ENCODE peak calls at places on chromosomes 4 and X, in six cellular contexts. D is HCT116, Q is esophagus squamous epithelium, U is tibial artery, W is H9, T is transverse colon. R is an unnamed sample. For H3K27me3, the result is how much of the 10 kb centered on the place peaks cover.

GRCh38 chr4:26558166-26558895 is 25.6 kb upstream of the TBC1D19 start:
- DNase-seq in D (no peak), Q (no peak), U (no peak), W (no peak), T (no peak), R (no peak)

GRCh38 chrX:129808829-129809745 is 29.3 kb downstream of the SASH3 start:
- DNase-seq in D (no peak), Q (no peak), U (no peak), W (no peak), T (no peak), R (no peak)

GRCh38 chr4:26459054-26459755 is 31.1 kb downstream of the CCKAR start:
- DNase-seq in D (peak), Q (no peak), U (no peak), W (no peak), T (no peak), R (no peak)

GRCh38 chr4:155179216-155179615 is 29.2 kb upstream of the NPY2R start:
- DNase-seq in D (peak), Q (no peak), U (no peak), W (no peak), T (no peak), R (no peak)

GRCh38 chr4:24753519-24753918 is 41.9 kb upstream of the SOD3 start:
- DNase-seq in D (no peak), Q (no peak), U (no peak), W (no peak), T (no peak), R (no peak)

GRCh38 chrX:30831082-30831481 is 58.0 kb downstream of the TAB3 start:
- DNase-seq in D (no peak), Q (no peak), U (no peak), W (no peak), T (no peak), R (no peak)

GRCh38 chr4:1895971-1896657 is 24.9 kb downstream of the NSD2 start:
- DNase-seq in D (no peak), Q (no peak), U (no peak), W (no peak), T (no peak), R (no peak)

GRCh38 chrX:150856785-150857184 is 41.7 kb downstream of the CD99L2 start:
- DNase-seq in D (no peak), Q (no peak), U (no peak), W (no peak), T (no peak), R (no peak)

GRCh38 chr4:899556-899906 is 32.6 kb downstream of the GAK start:
- DNase-seq in D (no peak), Q (no peak), U (no peak), W (no peak), T (no peak), R (no peak)

GRCh38 chr4:108351806-108352205 is 183.1 kb upstream of the LEF1 start:
- DNase-seq in D (no peak), Q (no peak), U (no peak), W (no peak), T (no peak), R (no peak)

GRCh38 chrX:102863735-102864134 is 73.3 kb upstream of the RAB40AL start:
- DNase-seq in D (peak), Q (no peak), U (peak), W (peak), T (peak), R (peak)

GRCh38 chr4:137997496-137997895 is 244.7 kb downstream of the SLC7A11 start:
- DNase-seq in D (no peak), Q (no peak), U (no peak), W (no peak), T (no peak), R (no peak)

GRCh38 chrX:617401-617800 is 13.2 kb upstream of the SHOX start:
- DNase-seq in D (no peak), Q (no peak), U (no peak), W (no peak), T (no peak), R (no peak)

GRCh38 chr4:168560184-168560834 is 63.5 kb downstream of the PALLD start:
- DNase-seq in D (no peak), Q (no peak), U (no peak), W (no peak), T (no peak), R (no peak)

GRCh38 chr4:141599853-141600252 is 36.5 kb upstream of the IL15 start:
- DNase-seq in D (no peak), Q (no peak), U (no peak), W (no peak), T (no peak), R (no peak)

GRCh38 chr4:138834029-138834428 is 181.6 kb upstream of the NOCT start:
- DNase-seq in D (no peak), Q (no peak), U (no peak), W (no peak), T (no peak), R (no peak)

GRCh38 chr4:8177956-8178355 is 19.3 kb upstream of the ABLIM2 start:
- DNase-seq in D (no peak), Q (no peak), U (no peak), W (no peak), T (no peak), R (no peak)

GRCh38 chr4:106809083-106809482 is 227.0 kb downstream of the DKK2 start:
- DNase-seq in D (peak), Q (no peak), U (no peak), W (no peak), T (no peak), R (no peak)

GRCh38 chrX:56233682-56234081 is 1.5 kb downstream of the KLF8 start:
- DNase-seq in D (peak), Q (no peak), U (peak), W (peak), T (peak), R (no peak)

GRCh38 chrX:7603387-7603786 is 239.6 kb upstream of the VCX start:
- DNase-seq in D (no peak), Q (no peak), U (no peak), W (no peak), T (no peak), R (no peak)

GRCh38 chrX:47156611-47157520 is 11.8 kb downstream of the RBM10 start:
- DNase-seq in D (no peak), Q (no peak), U (no peak), W (no peak), T (no peak), R (no peak)

GRCh38 chr4:24781999-24782745 is 13.2 kb upstream of the SOD3 start:
- DNase-seq in D (no peak), Q (no peak), U (no peak), W (no peak), T (no peak), R (no peak)

GRCh38 chr4:53914313-53915016 is 149.9 kb downstream of the CHIC2 start:
- DNase-seq in D (no peak), Q (no peak), U (peak), W (no peak), T (no peak), R (no peak)

GRCh38 chr4:78131403-78131802 is 74.3 kb downstream of the FRAS1 start:
- DNase-seq in D (no peak), Q (no peak), U (no peak), W (no peak), T (no peak), R (no peak)

GRCh38 chr4:133095591-133095990 is 53.5 kb upstream of the PCDH10 start:
- DNase-seq in D (no peak), Q (no peak), U (no peak), W (no peak), T (no peak), R (no peak)

GRCh38 chr4:66688674-66689073 is 856.6 kb downstream of the CENPC start:
- DNase-seq in D (no peak), Q (no peak), U (no peak), W (no peak), T (no peak), R (no peak)

GRCh38 chrX:40784516-40785151 is 49.3 kb upstream of the MED14 start:
- DNase-seq in D (no peak), Q (no peak), U (no peak), W (no peak), T (no peak), R (no peak)

GRCh38 chr4:160808174-160808573 is 1355.6 kb downstream of the FSTL5 start:
- DNase-seq in D (no peak), Q (no peak), U (no peak), W (no peak), T (no peak), R (no peak)

GRCh38 chr4:160809576-160809975 is 1354.2 kb downstream of the FSTL5 start:
- DNase-seq in D (no peak), Q (no peak), U (no peak), W (no peak), T (no peak), R (no peak)

GRCh38 chr4:160810415-160810814 is 1353.4 kb downstream of the FSTL5 start:
- DNase-seq in D (no peak), Q (no peak), U (no peak), W (no peak), T (no peak), R (no peak)

DNA sequence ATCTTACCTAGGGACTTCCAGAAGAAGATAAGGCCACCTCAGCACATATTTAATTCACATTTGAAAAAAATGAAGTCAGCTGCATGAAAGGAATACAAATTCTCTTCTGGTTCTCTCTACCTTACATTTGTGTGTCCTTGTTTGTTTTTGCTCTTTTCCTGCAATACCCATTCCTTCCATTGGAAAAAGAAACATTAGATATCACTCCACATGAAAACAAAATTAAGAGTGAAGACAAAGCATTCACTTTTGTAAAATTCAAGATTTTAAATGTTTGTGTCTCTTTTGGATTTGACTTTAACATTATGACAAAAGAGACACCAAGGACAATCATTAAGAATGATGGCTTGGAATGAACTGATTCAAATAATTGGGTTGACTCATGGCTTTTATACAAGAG is 1351.8 kb downstream of the FSTL5 start:
- DNase-seq in D (no peak), Q (no peak), U (no peak), W (no peak), T (no peak), R (no peak)
- TF ChIP-seq CTCF in D (no peak), Q (no peak), U (no peak), W (peak), T (no peak), R (no peak)

GRCh38 chr4:83392562-83392961 is 57.9 kb upstream of the HPSE start:
- DNase-seq in D (no peak), Q (no peak), U (no peak), W (no peak), T (no peak), R (no peak)
- H3K27ac ChIP-seq in D (no peak), Q (no peak), U (no peak), W (no peak), T (no peak), R (no peak)

DNA sequence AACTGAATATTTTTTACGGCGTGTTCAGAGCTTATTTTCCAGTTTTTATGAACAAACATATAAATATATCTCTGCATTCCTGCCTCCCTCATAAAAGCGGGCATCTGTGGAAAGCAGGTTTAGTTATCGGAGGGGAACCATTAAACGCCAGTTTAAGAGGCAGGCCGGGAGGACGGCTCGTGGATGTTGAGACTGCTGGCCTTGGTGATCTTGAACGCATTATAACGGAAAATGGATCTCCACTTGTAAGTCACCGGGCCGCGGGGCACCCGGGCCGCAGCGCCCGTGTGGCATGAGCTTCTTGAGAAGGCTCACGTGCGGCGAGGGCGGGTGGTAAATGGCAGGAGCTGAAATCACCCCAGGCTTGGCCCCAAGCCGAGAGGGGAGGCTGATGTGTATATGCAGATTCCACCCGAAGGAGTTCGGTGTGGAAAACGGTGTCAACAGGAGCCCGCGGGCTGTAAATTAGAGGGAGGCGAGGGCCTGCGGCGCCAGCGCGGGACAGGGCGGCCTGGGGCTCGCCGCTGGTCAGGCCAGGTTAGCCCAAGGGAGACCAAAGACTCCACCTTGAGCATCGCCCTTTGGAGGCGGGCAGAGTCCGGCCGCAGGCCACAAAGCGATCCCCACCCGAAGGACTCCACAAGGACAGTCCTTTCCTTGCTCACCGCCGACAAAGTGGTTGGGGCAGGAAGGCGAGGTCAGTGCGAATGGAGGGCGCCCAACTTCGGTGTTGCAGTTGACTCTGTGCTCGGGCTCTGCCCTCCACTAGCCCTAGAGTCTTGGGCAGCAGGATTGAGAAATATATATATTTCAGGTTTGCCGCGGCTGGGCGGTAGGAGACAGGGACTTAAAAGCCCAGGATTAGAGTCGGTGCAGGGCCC is 1.3 kb upstream of the HAND2 start:
- DNase-seq in D (no peak), Q (no peak), U (no peak), W (peak), T (peak), R (no peak)
- H3K27me3 ChIP-seq in D (under half), Q (under half), U (under half), W (half or more), T (half or more), R (half or more)

DNA sequence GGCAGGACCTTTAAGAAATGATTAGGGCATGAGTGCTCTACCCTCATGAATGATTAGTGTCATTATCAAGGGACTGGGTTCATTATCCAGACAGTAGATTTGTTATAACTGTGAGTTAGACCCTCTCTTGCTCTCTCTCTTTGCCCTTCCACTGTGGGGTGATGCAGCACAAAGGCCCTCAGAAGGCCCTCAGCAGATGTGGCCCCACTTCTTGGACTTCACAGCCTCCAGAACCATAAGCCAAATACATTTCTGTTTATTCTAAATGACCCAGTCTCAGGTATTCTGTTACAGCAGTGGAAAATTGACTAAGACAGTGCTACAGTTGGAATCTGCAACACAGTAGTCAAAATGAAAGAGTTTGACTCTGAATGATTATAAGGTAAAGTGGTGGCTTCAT is 17.2 kb upstream of the PDLIM5 start:
- DNase-seq in D (no peak), Q (no peak), U (no peak), W (no peak), T (no peak), R (no peak)
- TF ChIP-seq CTCF in D (no peak), Q (no peak), U (no peak), W (no peak), T (no peak), R (no peak)

GRCh38 chrX:24364326-24364725 is 3.9 kb downstream of the SUPT20HL1 start:
- DNase-seq in D (no peak), Q (no peak), U (no peak), W (no peak), T (no peak), R (no peak)

GRCh38 chrX:24360272-24360671 is at the start of gene SUPT20HL1:
- DNase-seq in D (no peak), Q (no peak), U (no peak), W (no peak), T (no peak), R (no peak)

GRCh38 chrX:24369816-24370215 is 9.4 kb downstream of the SUPT20HL1 start:
- DNase-seq in D (no peak), Q (no peak), U (no peak), W (peak), T (no peak), R (no peak)

DNA sequence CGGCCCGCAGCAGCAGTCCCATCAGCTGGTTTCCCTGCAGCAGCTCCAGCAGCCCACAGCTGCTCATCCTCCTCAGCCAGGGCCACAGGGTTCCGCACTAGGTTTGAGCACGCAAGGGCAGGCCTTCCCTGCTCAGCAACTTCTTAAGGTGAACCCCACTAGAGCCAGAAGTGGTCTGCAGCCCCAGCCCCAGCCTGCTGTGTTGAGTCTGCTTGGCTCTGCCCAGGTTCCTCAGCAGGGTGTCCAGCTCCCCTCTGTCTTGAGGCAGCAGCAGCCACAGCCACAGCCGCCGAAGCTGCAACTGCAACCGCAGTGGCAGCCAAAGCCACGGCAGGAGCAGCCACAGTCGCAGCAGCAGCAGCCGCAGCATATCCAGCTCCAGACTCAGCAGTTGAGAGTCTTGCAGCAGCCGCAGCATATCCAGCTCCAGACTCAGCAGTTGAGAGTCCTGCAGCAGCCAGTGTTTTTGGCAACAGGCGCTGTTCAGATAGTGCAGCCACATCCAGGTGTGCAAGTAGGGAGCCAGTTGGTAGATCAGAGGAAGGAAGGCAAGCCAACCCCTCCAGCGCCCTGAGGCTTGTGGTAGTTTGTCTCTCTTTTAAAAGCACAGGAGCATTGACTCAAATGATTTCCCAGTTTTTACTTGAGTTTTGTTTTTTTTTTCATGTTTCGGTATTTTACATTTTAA is 4.6 kb downstream of the SUPT20HL1 start:
- DNase-seq in D (no peak), Q (no peak), U (no peak), W (no peak), T (no peak), R (no peak)
- H3K27ac ChIP-seq in D (no peak), Q (no peak), U (no peak), W (no peak), T (no peak), R (no peak)

R was measured in CD4-positive, alpha-beta T cell.